ENCODE peak calls at places on chromosomes 12 and 14, in seven cellular contexts. G is foreskin keratinocyte, S is AG09319, A is heart right ventricle, Y is IMR-90, T is WERI-Rb-1, E is cardiac muscle cell. X is an unnamed sample.

GRCh38 chr14:28323951-28324741 is 442.4 kb upstream of the FOXG1 start:
- DNase-seq in G (peak; percentile 29), S (no peak), A (no peak), Y (no peak), T (no peak), E (no peak), X (no peak)

GRCh38 chr14:99603471-99603933 is 505 bp downstream of the CCDC85C start:
- DNase-seq in G (no peak), S (no peak), A (peak; percentile 43), Y (peak; percentile 49), T (peak; percentile 29), E (peak; percentile 57), X (peak; percentile 67)

GRCh38 chr14:104634886-104635570 is 30.5 kb upstream of the TMEM179 start:
- DNase-seq in G (no peak), S (no peak), A (no peak), Y (no peak), T (no peak), E (no peak), X (no peak)

GRCh38 chr14:74922752-74923401 is at the start of gene RPS6KL1:
- DNase-seq in G (no peak), S (no peak), A (peak; percentile 83), Y (peak; percentile 68), T (peak; percentile 92), E (peak; percentile 94), X (peak; percentile 94)

GRCh38 chr12:120115692-120116442 is 686 bp downstream of the RAB35 start:
- DNase-seq in G (no peak), S (no peak), A (no peak), Y (peak; percentile 26), T (peak; percentile 46), E (no peak), X (peak; percentile 49)

GRCh38 chr14:69318241-69318640 is 58.3 kb downstream of the GALNT16 start:
- DNase-seq in G (no peak), S (no peak), A (no peak), Y (peak; percentile 26), T (no peak), E (no peak), X (no peak)

GRCh38 chr12:122909442-122910288 is 13.7 kb upstream of the VPS37B start:
- DNase-seq in G (no peak), S (no peak), A (peak; percentile 30), Y (no peak), T (no peak), E (peak; percentile 77), X (no peak)

GRCh38 chr12:131862600-131862993 is 31.8 kb upstream of the ULK1 start:
- DNase-seq in G (no peak), S (no peak), A (no peak), Y (no peak), T (no peak), E (no peak), X (no peak)

GRCh38 chr14:74510955-74511354 is 17.4 kb downstream of the ISCA2 start:
- DNase-seq in G (no peak), S (no peak), A (no peak), Y (peak; percentile 81), T (no peak), E (no peak), X (no peak)

GRCh38 chr14:22388669-22389625 is 200.1 kb downstream of the DAD1 start:
- DNase-seq in G (peak; percentile 33), S (no peak), A (no peak), Y (peak; percentile 51), T (no peak), E (no peak), X (no peak)

GRCh38 chr12:103729499-103729898 is 111.5 kb downstream of the NT5DC3 start:
- DNase-seq in G (no peak), S (no peak), A (no peak), Y (no peak), T (no peak), E (no peak), X (no peak)

GRCh38 chr12:89775336-89776005 is 66.8 kb upstream of the ATP2B1 start:
- DNase-seq in G (peak; percentile 44), S (no peak), A (no peak), Y (peak; percentile 71), T (no peak), E (peak; percentile 33), X (no peak)

GRCh38 chr12:27344760-27345159 is 12.1 kb downstream of the BMAL2 start:
- DNase-seq in G (no peak), S (no peak), A (no peak), Y (peak; percentile 41), T (no peak), E (no peak), X (no peak)

GRCh38 chr14:37384870-37385596 is 187.3 kb downstream of the MIPOL1 start:
- DNase-seq in G (no peak), S (no peak), A (no peak), Y (no peak), T (no peak), E (no peak), X (no peak)

GRCh38 chr12:10288989-10289388 is 18.7 kb upstream of the KLRD1 start:
- DNase-seq in G (no peak), S (no peak), A (no peak), Y (no peak), T (no peak), E (no peak), X (no peak)

GRCh38 chr12:100951756-100952155 is 157.2 kb downstream of the ANO4 start:
- DNase-seq in G (no peak), S (no peak), A (no peak), Y (no peak), T (peak; percentile 21), E (no peak), X (no peak)
- TF ChIP-seq CTCF in G (peak; percentile 24), S (no peak), A (no peak), Y (no peak), T (peak; percentile 22), E (no peak), X (no peak)

DNA sequence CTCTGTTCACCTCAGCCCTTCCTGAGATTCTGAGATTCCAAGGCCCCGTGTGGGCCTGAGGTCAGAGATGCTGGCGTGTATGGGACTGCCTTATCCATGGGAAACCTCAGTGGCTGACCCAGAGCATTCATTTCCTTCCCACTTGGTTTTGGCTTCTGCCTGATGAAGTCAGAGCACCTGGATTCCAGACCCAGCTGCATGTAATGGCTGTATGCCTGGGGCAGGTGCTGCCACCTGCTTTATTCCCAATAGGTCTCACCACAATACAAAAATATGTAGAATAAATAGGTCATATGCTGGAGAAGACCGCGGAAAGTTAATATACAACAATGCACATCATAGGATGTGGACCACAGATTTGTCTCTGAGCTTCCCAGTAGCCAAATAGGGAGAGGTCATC is 25.6 kb downstream of the FIGNL2 start:
- DNase-seq in G (no peak), S (no peak), A (no peak), Y (no peak), T (no peak), E (no peak), X (no peak)
- TF ChIP-seq CTCF in G (no peak), S (no peak), A (no peak), Y (no peak), T (no peak), E (no peak), X (no peak)

GRCh38 chr12:49366652-49367380 is 446 bp upstream of the SPATS2 start:
- DNase-seq in G (peak; percentile 74), S (peak; percentile 78), A (peak; percentile 91), Y (peak; percentile 94), T (peak; percentile 93), E (peak; percentile 98), X (peak; percentile 95)
- TF ChIP-seq CTCF in G (peak; percentile 49), S (peak; percentile 15), A (peak; percentile 41), Y (peak; percentile 29), T (peak; percentile 17), E (peak; percentile 24), X (no peak)

GRCh38 chr12:46402861-46403731 is 30.5 kb upstream of the SLC38A2 start:
- DNase-seq in G (no peak), S (no peak), A (no peak), Y (peak; percentile 69), T (no peak), E (no peak), X (no peak)
- TF ChIP-seq CTCF in G (no peak), S (no peak), A (no peak), Y (no peak), T (no peak), E (no peak), X (no peak)

DNA sequence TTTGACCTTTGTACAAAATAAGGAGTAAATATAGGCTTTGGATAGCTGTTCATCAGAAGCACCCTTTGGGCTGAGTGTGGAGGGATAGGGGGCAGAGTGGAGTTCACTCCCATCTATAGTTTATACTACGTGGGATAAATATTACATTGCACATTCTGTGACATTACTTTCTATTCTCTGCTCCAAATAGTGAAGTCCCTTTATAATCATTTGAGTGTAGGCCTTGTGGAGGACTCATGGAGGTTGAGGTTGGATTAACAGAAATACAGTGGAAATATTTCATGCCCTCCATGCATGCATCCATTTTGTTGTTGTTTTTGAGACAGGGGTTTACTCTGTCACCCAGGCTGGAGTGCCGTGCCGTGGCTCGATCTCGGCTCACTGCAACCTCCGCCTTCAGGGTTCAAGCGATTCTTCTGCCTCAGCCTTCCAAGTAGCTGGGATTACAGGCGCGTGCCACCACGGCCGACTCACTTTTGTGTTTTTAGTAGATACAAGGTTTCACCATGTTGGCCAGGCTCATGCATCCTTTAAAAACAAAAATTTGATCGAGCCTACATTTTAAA is 1.4 kb downstream of the CHPT1 start:
- DNase-seq in G (no peak), S (no peak), A (no peak), Y (peak; percentile 12), T (no peak), E (no peak), X (no peak)
- TF ChIP-seq CTCF in G (peak; percentile 27), S (peak; percentile 28), A (no peak), Y (peak; percentile 13), T (no peak), E (peak; percentile 44), X (no peak)

X was measured in glutamatergic neuron.